ENCODE peak calls at places on chromosomes 12 and 14, in four cellular contexts. Q is H1, Y is GM12878, G is H9. L is an unnamed sample.
A peak's percentile ranks its signal among the peaks of the same experiment; 100 is the strongest.

GRCh38 chr12:58395470-58395869 is 454.1 kb downstream of the ATP23 start:
- DNase-seq in G (no peak), Y (no peak), Q (no peak), L (no peak)

GRCh38 chr14:92507174-92507768 is 6.3 kb upstream of the RIN3 start:
- DNase-seq in Y (peak; percentile 65), Q (no peak), G (no peak), L (peak; percentile 46)

GRCh38 chr12:7303230-7303629 is 642 bp upstream of the ACSM4 start:
- DNase-seq in G (no peak), Q (no peak), Y (no peak), L (no peak)

GRCh38 chr12:13367973-13368372 is 171.4 kb downstream of the EMP1 start:
- DNase-seq in Y (no peak), G (no peak), Q (no peak), L (no peak)

GRCh38 chr12:49744363-49744885 is 3.1 kb downstream of the TMBIM6 start:
- DNase-seq in Y (no peak), G (no peak), Q (no peak), L (no peak)

GRCh38 chr14:92690171-92691011 is 58.0 kb downstream of the LGMN start:
- DNase-seq in G (peak; percentile 52), Y (no peak), Q (no peak), L (peak; percentile 74)

GRCh38 chr12:112837629-112838191 is 46.2 kb downstream of the RPH3A start:
- DNase-seq in Y (no peak), Q (no peak), G (no peak), L (no peak)

GRCh38 chr12:95548056-95548538 is 3.2 kb downstream of the USP44 start:
- DNase-seq in Q (no peak), G (peak; percentile 61), Y (no peak), L (no peak)

GRCh38 chr12:111426341-111427185 is 20.8 kb downstream of the SH2B3 start:
- DNase-seq in Q (no peak), G (no peak), Y (no peak), L (no peak)
- H3K4me1 ChIP-seq in Q (peaks cover 1% of the 10 kb centered on the region), G (peaks cover 2% of the 10 kb centered on the region), Y (peaks cover 57% of the 10 kb centered on the region), L (peaks cover 32% of the 10 kb centered on the region)

DNA sequence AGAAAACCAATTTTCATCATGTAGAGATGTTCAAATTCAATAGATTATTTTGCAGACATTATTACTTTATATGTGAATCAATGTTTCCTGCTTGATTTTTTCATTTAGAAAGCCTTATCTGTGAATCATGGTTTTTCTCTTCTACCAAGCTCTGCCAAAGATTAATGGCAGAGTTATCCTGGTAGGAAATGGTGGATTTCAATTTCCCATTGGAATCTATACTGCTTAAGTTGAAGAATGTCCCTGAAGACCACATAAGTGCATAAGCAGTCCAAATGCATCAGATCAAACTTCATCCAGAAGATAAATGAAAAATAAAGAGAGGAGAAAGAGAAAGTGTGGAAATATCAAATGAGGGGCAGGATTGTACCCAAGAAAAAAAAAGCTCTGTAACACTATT is 5.0 kb downstream of the LUM start:
- DNase-seq in G (no peak), Q (no peak), Y (no peak), L (no peak)
- H3K4me2 ChIP-seq in G (no peak overlapping the region), Q (no peak overlapping the region), Y (no peak overlapping the region), L (no peak overlapping the region)

GRCh38 chr12:107247650-107248049 is 154.3 kb upstream of the CRY1 start:
- DNase-seq in Q (no peak), Y (no peak), G (no peak), L (no peak)
- H3K4me1 ChIP-seq in Q (no peaks in the 10 kb centered on the region), Y (no peaks in the 10 kb centered on the region), G (no peaks in the 10 kb centered on the region), L (no peaks in the 10 kb centered on the region)

DNA sequence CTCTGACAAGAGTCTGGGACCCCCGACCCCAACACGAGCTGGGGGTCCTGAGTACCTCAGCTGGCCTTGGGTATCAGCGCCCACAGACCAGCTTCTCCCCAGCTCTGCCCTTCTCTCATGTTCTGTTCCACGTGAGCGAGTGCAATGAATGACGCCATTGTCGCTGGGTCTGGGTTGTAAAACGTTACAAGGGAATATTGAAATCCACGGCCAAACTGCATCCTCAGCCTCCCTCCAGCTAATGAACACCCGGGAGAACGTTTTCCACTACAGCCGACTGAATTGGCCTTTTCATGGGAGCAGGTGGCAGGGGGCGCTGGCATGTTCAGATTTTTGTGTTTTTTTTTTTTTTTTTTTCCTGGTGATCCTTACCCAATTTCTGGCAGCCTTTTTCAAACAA is 34.7 kb downstream of the TBX5 start:
- DNase-seq in G (no peak), Y (no peak), Q (no peak), L (no peak)
- H3K4me2 ChIP-seq in G (no peak overlapping the region), Y (no peak overlapping the region), Q (no peak overlapping the region), L (no peak overlapping the region)

DNA sequence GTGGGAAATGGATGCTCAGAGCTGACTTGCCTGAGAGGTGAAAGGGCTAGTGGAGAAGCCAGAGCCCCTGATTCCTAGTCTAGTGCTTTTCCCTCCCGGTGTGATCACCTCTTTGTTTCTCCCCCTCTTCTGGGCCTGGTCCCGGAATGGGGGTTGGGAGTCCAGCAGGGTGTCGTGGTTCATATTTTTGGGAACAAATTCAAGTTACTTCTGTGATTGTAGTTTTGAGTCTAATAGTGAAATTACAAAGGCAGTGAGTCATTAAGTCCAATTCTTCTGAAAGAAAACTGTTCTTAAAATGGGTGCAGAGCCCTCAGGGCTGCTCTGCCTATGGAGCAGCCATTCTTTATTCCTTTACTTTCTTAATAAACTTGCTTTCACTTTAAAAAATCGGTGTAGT is 7.6 kb downstream of the SUSD6 start:
- DNase-seq in Q (no peak), G (no peak), Y (no peak), L (no peak)
- H3K4me1 ChIP-seq in Q (peaks cover 3% of the 10 kb centered on the region), G (no peaks in the 10 kb centered on the region), Y (peaks cover 64% of the 10 kb centered on the region), L (peaks cover 98% of the 10 kb centered on the region)

GRCh38 chr12:108845696-108846095 is 11.7 kb downstream of the SSH1 start:
- DNase-seq in Q (no peak), Y (no peak), G (no peak), L (peak; percentile 2)

GRCh38 chr12:108846320-108846719 is 11.1 kb downstream of the SSH1 start:
- DNase-seq in G (no peak), Y (no peak), Q (no peak), L (no peak)

GRCh38 chr12:108842364-108842763 is 15.0 kb downstream of the SSH1 start:
- DNase-seq in G (no peak), Y (no peak), Q (no peak), L (no peak)

GRCh38 chr12:108840605-108841328 is 16.6 kb downstream of the SSH1 start:
- DNase-seq in Q (no peak), Y (no peak), G (no peak), L (no peak)

DNA sequence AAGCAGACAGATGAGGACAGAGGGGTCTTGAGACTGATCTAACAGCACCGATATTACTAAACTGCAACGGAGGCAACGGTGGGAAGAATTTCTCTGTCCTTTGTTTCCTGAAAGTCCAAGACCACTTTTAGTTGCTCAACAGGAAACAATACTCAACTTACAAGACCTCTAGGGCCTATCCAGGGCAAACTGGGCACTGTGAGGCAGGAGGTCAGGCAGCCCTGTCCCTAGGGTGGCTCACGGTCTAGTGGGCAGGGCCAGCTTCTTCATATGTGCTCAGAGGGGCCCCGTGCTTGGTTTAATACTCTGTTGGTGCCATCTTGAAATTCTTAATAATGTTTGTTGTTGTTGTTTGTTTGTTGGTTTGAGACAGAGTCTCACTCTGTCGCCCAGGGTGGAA is 14.2 kb downstream of the SSH1 start:
- DNase-seq in Y (no peak), Q (no peak), G (no peak), L (no peak)
- H3K4me2 ChIP-seq in Y (no peak overlapping the region), Q (no peak overlapping the region), G (no peak overlapping the region), L (no peak overlapping the region)

GRCh38 chr14:95677168-95677835 is 8.9 kb upstream of the TCL1B start:
- DNase-seq in G (no peak), Q (no peak), Y (no peak), L (no peak)

GRCh38 chr14:95681153-95681552 is 5.1 kb upstream of the TCL1B start:
- DNase-seq in Y (no peak), G (no peak), Q (no peak), L (peak; percentile 57)

GRCh38 chr14:95683793-95684192 is 2.4 kb upstream of the TCL1B start:
- DNase-seq in Y (no peak), G (peak; percentile 72), Q (no peak), L (peak; percentile 92)

GRCh38 chr14:95679148-95679547 is 7.1 kb upstream of the TCL1B start:
- DNase-seq in Q (no peak), G (no peak), Y (no peak), L (no peak)

GRCh38 chr14:95679995-95680735 is 6.1 kb upstream of the TCL1B start:
- DNase-seq in G (peak; percentile 50), Q (no peak), Y (no peak), L (peak; percentile 62)
- H3K4me1 ChIP-seq in G (peaks cover 4% of the 10 kb centered on the region), Q (peaks cover 7% of the 10 kb centered on the region), Y (peaks cover 8% of the 10 kb centered on the region), L (peaks cover 58% of the 10 kb centered on the region)

L was measured in Karpas-422.